ENCODE peak calls at places on chromosome 1, in six cellular contexts. D is CD8-positive, alpha-beta T cell; A is pancreas; I is cardiac muscle cell; T is right atrium auricular region; U is left lung. X is an unnamed sample. For H3K4me1, the result is how much of the 10 kb centered on the place peaks cover.

GRCh38 chr1:202247837-202248795 is 54.5 kb downstream of the LGR6 start:
- DNase-seq in D (no peak), A (no peak), I (no peak), T (no peak), U (no peak), X (no peak)

GRCh38 chr1:158060001-158060400 is 66.6 kb downstream of the KIRREL1 start:
- DNase-seq in D (no peak), A (no peak), I (no peak), T (no peak), U (no peak), X (no peak)

GRCh38 chr1:156840186-156840585 is 18.7 kb downstream of the INSRR start:
- DNase-seq in D (no peak), A (no peak), I (no peak), T (no peak), U (peak), X (no peak)

GRCh38 chr1:21294266-21295058 is 4.2 kb upstream of the ECE1 start:
- DNase-seq in D (peak), A (no peak), I (no peak), T (no peak), U (peak), X (peak)

GRCh38 chr1:116735246-116735645 is 19.0 kb upstream of the CD2 start:
- DNase-seq in D (no peak), A (no peak), I (no peak), T (no peak), U (no peak), X (no peak)

GRCh38 chr1:174021611-174022079 is 512 bp downstream of the RC3H1 start:
- DNase-seq in D (no peak), A (no peak), I (peak), T (no peak), U (peak), X (peak)

GRCh38 chr1:66564250-66564649 is 30.3 kb downstream of the SGIP1 start:
- DNase-seq in D (no peak), A (no peak), I (peak), T (no peak), U (no peak), X (no peak)

GRCh38 chr1:30723296-30723897 is at the start of gene MATN1:
- DNase-seq in D (no peak), A (no peak), I (no peak), T (no peak), U (no peak), X (no peak)

GRCh38 chr1:177305040-177306018 is 134.6 kb downstream of the BRINP2 start:
- DNase-seq in D (no peak), A (no peak), I (no peak), T (no peak), U (no peak), X (no peak)

GRCh38 chr1:10904396-10905358 is 107.8 kb upstream of the TARDBP start:
- DNase-seq in D (peak), A (no peak), I (peak), T (no peak), U (no peak), X (no peak)

GRCh38 chr1:2050793-2051682 is 827 bp downstream of the PRKCZ start:
- DNase-seq in D (no peak), A (peak), I (no peak), T (no peak), U (peak), X (peak)

GRCh38 chr1:175146535-175147213 is 45.9 kb downstream of the KIAA0040 start:
- DNase-seq in D (peak), A (peak), I (peak), T (peak), U (peak), X (peak)

GRCh38 chr1:70411360-70411844 is 334 bp downstream of the CTH start:
- DNase-seq in D (no peak), A (no peak), I (no peak), T (no peak), U (no peak), X (no peak)

GRCh38 chr1:31151402-31151801 is 85.9 kb upstream of the PUM1 start:
- DNase-seq in D (no peak), A (no peak), I (no peak), T (no peak), U (no peak), X (no peak)

GRCh38 chr1:153638261-153638660 is 4.4 kb downstream of the CHTOP start:
- DNase-seq in D (no peak), A (peak), I (no peak), T (no peak), U (no peak), X (no peak)

GRCh38 chr1:41610361-41610760 is 125.9 kb upstream of the EDN2 start:
- DNase-seq in D (no peak), A (no peak), I (no peak), T (peak), U (no peak), X (no peak)

GRCh38 chr1:163959622-163960021 is 599.4 kb upstream of the PBX1 start:
- DNase-seq in D (no peak), A (no peak), I (no peak), T (no peak), U (no peak), X (no peak)

GRCh38 chr1:47942238-47942629 is 55.0 kb downstream of the TRABD2B start:
- DNase-seq in D (no peak), A (no peak), I (no peak), T (no peak), U (no peak), X (no peak)

GRCh38 chr1:168794057-168794456 is 65.1 kb upstream of the DPT start:
- DNase-seq in D (no peak), A (no peak), I (no peak), T (no peak), U (no peak), X (no peak)

GRCh38 chr1:12580054-12580887 is 37.7 kb downstream of the DHRS3 start:
- DNase-seq in D (no peak), A (peak), I (peak), T (peak), U (no peak), X (no peak)

GRCh38 chr1:158013840-158014520 is 20.5 kb downstream of the KIRREL1 start:
- DNase-seq in D (no peak), A (no peak), I (peak), T (no peak), U (no peak), X (no peak)

GRCh38 chr1:240803151-240803550 is 191.2 kb upstream of the GREM2 start:
- DNase-seq in D (no peak), A (no peak), I (no peak), T (no peak), U (no peak), X (no peak)

GRCh38 chr1:161197560-161198205 is 1.2 kb downstream of the ADAMTS4 start:
- DNase-seq in D (no peak), A (no peak), I (no peak), T (no peak), U (no peak), X (no peak)

GRCh38 chr1:55870076-55870475 is 654.9 kb upstream of the USP24 start:
- DNase-seq in D (no peak), A (no peak), I (no peak), T (no peak), U (no peak), X (no peak)

GRCh38 chr1:150836129-150836773 is 28.2 kb upstream of the CTSK start:
- DNase-seq in D (no peak), A (no peak), I (peak), T (no peak), U (no peak), X (no peak)

GRCh38 chr1:65189716-65190115 is 41.7 kb downstream of the AK4 start:
- DNase-seq in D (no peak), A (no peak), I (no peak), T (no peak), U (no peak), X (no peak)

GRCh38 chr1:185869590-185869989 is 135.4 kb downstream of the HMCN1 start:
- DNase-seq in D (no peak), A (no peak), I (no peak), T (no peak), U (no peak), X (no peak)

GRCh38 chr1:147641695-147642592 is 28.4 kb downstream of the ACP6 start:
- DNase-seq in D (peak), A (no peak), I (peak), T (no peak), U (no peak), X (peak)

GRCh38 chr1:216749219-216749618 is 26.0 kb upstream of the ESRRG start:
- DNase-seq in D (no peak), A (no peak), I (no peak), T (no peak), U (no peak), X (no peak)

GRCh38 chr1:12078938-12079861 is 16.1 kb downstream of the TNFRSF8 start:
- DNase-seq in D (no peak), A (no peak), I (peak), T (no peak), U (no peak), X (peak)

GRCh38 chr1:181179980-181180964 is 91.8 kb downstream of the IER5 start:
- DNase-seq in D (peak), A (no peak), I (peak), T (peak), U (no peak), X (no peak)

GRCh38 chr1:211620097-211620496 is 41.1 kb upstream of the SLC30A1 start:
- DNase-seq in D (no peak), A (no peak), I (no peak), T (no peak), U (no peak), X (no peak)

GRCh38 chr1:6488602-6489382 is 2.7 kb downstream of the PLEKHG5 start:
- DNase-seq in D (no peak), A (peak), I (no peak), T (no peak), U (no peak), X (peak)

GRCh38 chr1:215267495-215267894 is 185.0 kb downstream of the KCNK2 start:
- DNase-seq in D (no peak), A (no peak), I (no peak), T (no peak), U (no peak), X (no peak)

GRCh38 chr1:85911742-85912141 is 203.5 kb upstream of the ZNHIT6 start:
- DNase-seq in D (no peak), A (no peak), I (peak), T (no peak), U (no peak), X (no peak)

GRCh38 chr1:151820940-151821339 is 10.7 kb downstream of the RORC start:
- DNase-seq in D (no peak), A (peak), I (no peak), T (no peak), U (no peak), X (no peak)

GRCh38 chr1:7279753-7280150 is 491.3 kb upstream of the VAMP3 start:
- DNase-seq in D (no peak), A (no peak), I (no peak), T (no peak), U (no peak), X (no peak)

DNA sequence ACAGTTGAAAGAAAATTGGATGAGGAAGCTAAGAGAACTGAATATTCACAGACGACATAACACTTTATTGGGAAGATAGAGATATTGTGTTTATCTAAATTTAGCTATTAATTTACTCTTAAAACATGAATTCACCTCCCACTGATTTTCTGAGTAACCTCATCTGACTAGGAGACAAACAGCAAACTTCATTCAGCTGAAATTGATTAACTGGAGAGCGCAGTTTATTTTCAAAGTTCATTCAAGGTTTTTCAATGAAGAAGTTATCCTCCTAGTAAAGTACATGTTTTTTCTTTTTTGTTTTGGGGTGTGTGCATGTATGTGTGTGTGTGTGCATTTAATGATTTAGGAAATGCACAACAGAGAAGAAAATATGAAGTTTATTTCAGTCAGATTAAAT is 215.0 kb downstream of the KCNT2 start:
- DNase-seq in D (no peak), A (no peak), I (no peak), T (no peak), U (no peak), X (no peak)
- TF ChIP-seq CTCF in D (no peak), A (no peak), I (no peak), T (no peak), U (no peak), X (no peak)

GRCh38 chr1:234917495-234918188 is 211.0 kb downstream of the TOMM20 start:
- DNase-seq in D (no peak), A (no peak), I (no peak), T (no peak), U (no peak), X (no peak)
- H3K4me1 ChIP-seq in D (under half), A (under half), I (under half), T (under half), U (half or more), X (under half)

GRCh38 chr1:9589719-9590157 is 1.0 kb downstream of the TMEM201 start:
- DNase-seq in D (no peak), A (no peak), I (no peak), T (no peak), U (peak), X (no peak)

GRCh38 chr1:9586147-9586766 is 2.5 kb upstream of the TMEM201 start:
- DNase-seq in D (no peak), A (no peak), I (no peak), T (no peak), U (peak), X (no peak)

GRCh38 chr1:9589144-9589718 is 520 bp downstream of the TMEM201 start:
- DNase-seq in D (peak), A (no peak), I (peak), T (no peak), U (peak), X (peak)

GRCh38 chr1:9590201-9590600 is 1.5 kb downstream of the TMEM201 start:
- DNase-seq in D (no peak), A (no peak), I (no peak), T (no peak), U (peak), X (peak)

DNA sequence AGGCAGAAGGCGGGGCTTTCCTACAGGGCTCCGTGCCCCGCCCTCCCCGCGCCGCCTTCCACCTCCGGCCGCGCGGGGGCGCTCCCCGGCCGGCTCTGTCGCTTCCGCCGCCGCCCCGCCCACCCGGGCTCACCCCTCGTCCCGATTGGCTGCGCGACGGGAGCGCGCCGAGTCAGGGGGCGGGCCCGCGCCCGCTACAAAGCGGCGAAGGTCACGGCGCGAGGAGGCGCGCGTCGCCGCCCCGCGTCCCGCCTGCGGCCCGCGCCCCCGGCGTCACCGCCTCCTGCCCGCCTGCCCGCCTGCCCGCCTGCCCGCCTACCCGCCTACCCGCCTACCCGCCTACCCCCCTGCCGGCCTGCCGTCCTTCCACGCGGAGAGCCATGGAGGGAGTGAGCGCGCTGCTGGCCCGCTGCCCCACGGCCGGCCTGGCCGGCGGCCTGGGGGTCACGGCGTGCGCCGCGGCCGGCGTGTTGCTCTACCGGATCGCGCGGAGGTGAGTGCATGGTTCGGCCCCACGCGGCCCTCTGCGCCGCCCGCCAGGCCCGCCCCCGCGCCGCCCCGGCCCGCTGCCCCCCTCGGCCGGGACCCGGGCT is at the start of gene TMEM201:
- DNase-seq in D (peak), A (peak), I (peak), T (peak), U (peak), X (peak)
- TF ChIP-seq CTCF in D (peak), A (peak), I (peak), T (peak), U (peak), X (peak)

DNA sequence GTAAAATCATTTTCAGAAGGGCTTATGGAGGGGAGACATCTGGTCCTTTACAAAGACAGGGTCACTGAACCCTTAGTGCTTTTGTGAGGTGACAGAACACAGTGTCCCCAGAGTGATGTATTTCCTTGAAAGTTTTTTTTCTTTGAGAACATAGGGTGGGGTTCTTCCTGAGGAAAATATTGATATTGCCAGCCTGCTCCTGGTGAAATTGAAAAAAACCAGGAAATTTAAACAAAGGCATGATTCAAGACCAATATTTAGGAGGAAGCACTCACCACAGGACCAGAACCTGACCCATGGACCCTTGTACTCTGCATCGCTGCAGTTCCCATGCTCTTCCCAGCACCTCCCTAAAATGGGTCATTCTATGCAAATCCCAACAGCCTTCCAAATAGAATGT is 63.7 kb downstream of the ST6GALNAC3 start:
- DNase-seq in D (no peak), A (no peak), I (no peak), T (no peak), U (no peak), X (no peak)
- H3K4me1 ChIP-seq in D (under half), A (under half), I (under half), T (under half), U (under half), X (under half)

GRCh38 chr1:204151562-204152309 is at the start of gene ETNK2:
- DNase-seq in D (peak), A (peak), I (peak), T (no peak), U (peak), X (peak)

GRCh38 chr1:204149107-204149506 is 2.7 kb downstream of the ETNK2 start:
- DNase-seq in D (no peak), A (no peak), I (no peak), T (no peak), U (no peak), X (peak)

GRCh38 chr1:204149635-204150565 is 1.9 kb downstream of the ETNK2 start:
- DNase-seq in D (no peak), A (no peak), I (no peak), T (no peak), U (no peak), X (no peak)

GRCh38 chr1:204152310-204153044 is 633 bp upstream of the ETNK2 start:
- DNase-seq in D (no peak), A (no peak), I (no peak), T (no peak), U (no peak), X (peak)

DNA sequence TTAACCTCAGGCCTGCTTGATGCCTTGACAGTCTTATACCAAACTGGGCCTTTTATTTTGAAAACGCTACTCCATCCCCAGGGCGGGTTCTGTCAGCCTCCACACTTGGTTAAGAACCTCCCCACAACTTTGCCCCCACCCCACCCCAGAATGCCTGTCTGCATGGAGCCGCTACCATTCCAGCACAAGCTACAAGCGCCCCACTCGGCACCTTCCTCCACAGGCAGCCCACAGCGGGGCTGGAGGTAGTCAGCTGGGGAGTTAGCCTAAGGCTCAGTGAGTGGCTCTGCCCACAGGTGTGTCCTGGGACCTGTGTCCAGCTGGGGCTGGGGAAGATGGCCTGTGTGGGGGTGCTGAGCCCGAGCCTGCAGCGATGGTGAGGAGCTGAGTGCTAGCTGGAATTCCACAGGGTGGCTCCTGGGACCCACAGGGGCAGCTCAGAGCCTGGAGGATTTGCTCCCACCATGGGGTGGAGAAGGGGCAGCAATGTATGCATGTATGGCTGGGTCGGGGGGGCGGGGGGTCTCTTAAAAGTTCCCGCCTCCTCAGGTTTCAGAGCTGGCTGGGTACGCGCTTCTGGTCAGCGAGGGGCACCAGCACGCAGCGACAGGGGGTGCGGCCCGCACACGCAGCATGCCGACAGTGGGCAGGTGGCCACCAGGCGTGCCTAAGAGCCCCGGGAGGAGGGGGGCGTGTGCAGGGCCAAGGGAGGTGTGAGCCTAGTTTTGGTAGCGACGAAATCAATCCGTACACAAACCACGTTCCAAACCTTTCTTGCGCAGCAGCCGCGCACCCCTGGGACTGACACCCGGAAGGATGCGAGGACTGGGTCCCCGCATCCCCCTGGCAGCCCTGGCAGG is 912 bp downstream of the ETNK2 start:
- DNase-seq in D (no peak), A (peak), I (no peak), T (peak), U (no peak), X (no peak)
- TF ChIP-seq CTCF in D (no peak), A (no peak), I (no peak), T (no peak), U (no peak), X (no peak)

GRCh38 chr1:246587032-246587431 is 20.8 kb downstream of the CNST start:
- DNase-seq in D (no peak), A (no peak), I (no peak), T (no peak), U (no peak), X (no peak)
- H3K4me1 ChIP-seq in D (under half), A (under half), I (under half), T (under half), U (under half), X (half or more)

X was measured in mucosa of descending colon.